ENCODE peak calls at places on chromosomes 7 and 10, in nine cellular contexts. G is amniotic stem cell; N is GM06990; T is NCI-H2029; B is activated naive CD8-positive, alpha-beta T cell treated with anti-CD3 and anti-CD28 coated beads, Interleukin-2, amount 10 ng/mL, durations not matched to agents 7 days and 5 days; D is effector memory CD4-positive, alpha-beta T cell; W is Peyer's patch; U is nephron progenitor cell; R is transverse colon. V is an unnamed sample.

GRCh38 chr7:75892634-75893272 is 13.9 kb downstream of the RHBDD2 start:
- DNase-seq in G (no peak), R (peak), D (no peak), N (no peak), B (no peak), T (peak), U (no peak), W (peak), V (no peak)

GRCh38 chr10:18185621-18186020 is 45.4 kb downstream of the CACNB2 start:
- DNase-seq in N (no peak), R (no peak), B (no peak), G (no peak), T (no peak), D (no peak), U (no peak), W (no peak), V (no peak)

GRCh38 chr10:23918839-23919238 is 290.1 kb upstream of the KIAA1217 start:
- DNase-seq in G (no peak), B (no peak), D (no peak), U (no peak), W (no peak), N (no peak), T (peak), R (no peak), V (peak)

GRCh38 chr10:87918254-87918859 is 54.9 kb downstream of the PTEN start:
- DNase-seq in B (no peak), N (no peak), W (no peak), T (no peak), R (no peak), G (no peak), D (no peak), U (no peak), V (no peak)

GRCh38 chr7:139883814-139884213 is 54.8 kb downstream of the TBXAS1 start:
- DNase-seq in D (no peak), U (no peak), T (no peak), W (no peak), R (no peak), N (no peak), B (no peak), G (no peak), V (no peak)

GRCh38 chr7:16801111-16801542 is 3.7 kb downstream of the AGR2 start:
- DNase-seq in T (peak), G (peak), U (no peak), D (no peak), W (no peak), R (no peak), B (no peak), N (no peak), V (peak)

GRCh38 chr10:125158528-125159485 is 1.6 kb downstream of the CTBP2 start:
- DNase-seq in U (peak), N (no peak), G (no peak), B (peak), T (no peak), R (peak), W (peak), D (no peak), V (peak)

GRCh38 chr7:129332354-129333056 is 101.7 kb upstream of the STRIP2 start:
- DNase-seq in U (no peak), N (no peak), G (peak), B (no peak), R (no peak), W (no peak), D (no peak), T (no peak), V (peak)

GRCh38 chr7:46145412-46145811 is 224.3 kb upstream of the IGFBP3 start:
- DNase-seq in W (no peak), U (no peak), B (no peak), D (no peak), N (no peak), R (no peak), T (no peak), G (peak), V (peak)

GRCh38 chr10:87605656-87606308 is 53.9 kb upstream of the PAPSS2 start:
- DNase-seq in T (no peak), R (no peak), W (no peak), N (no peak), B (no peak), D (no peak), U (no peak), G (no peak), V (peak)

GRCh38 chr10:129531195-129531968 is 64.3 kb downstream of the MGMT start:
- DNase-seq in T (no peak), W (no peak), U (no peak), D (no peak), G (no peak), B (no peak), N (no peak), R (no peak), V (peak)

GRCh38 chr7:20778063-20778721 is 8.5 kb downstream of the SP8 start:
- DNase-seq in T (no peak), R (peak), B (peak), W (no peak), N (peak), G (no peak), D (no peak), U (peak), V (no peak)

GRCh38 chr10:118812393-118812740 is 57.6 kb upstream of the CACUL1 start:
- DNase-seq in N (no peak), R (no peak), D (no peak), W (no peak), T (no peak), B (no peak), G (no peak), U (peak), V (no peak)

GRCh38 chr10:114430688-114431413 is 26.5 kb upstream of the AFAP1L2 start:
- DNase-seq in U (no peak), D (no peak), N (no peak), T (no peak), W (no peak), G (no peak), B (no peak), R (no peak), V (no peak)

GRCh38 chr7:155351120-155351870 is 53.6 kb downstream of the INSIG1 start:
- DNase-seq in N (no peak), R (no peak), U (no peak), G (no peak), B (no peak), D (no peak), W (no peak), T (no peak), V (no peak)

GRCh38 chr10:14879055-14879800 is 562 bp downstream of the SUV39H2 start:
- DNase-seq in G (no peak), T (no peak), N (no peak), B (peak), R (peak), U (no peak), W (no peak), D (peak), V (no peak)

GRCh38 chr10:116752969-116753665 is 10.8 kb upstream of the HSPA12A start:
- DNase-seq in T (no peak), B (no peak), D (no peak), R (no peak), U (no peak), G (no peak), N (no peak), W (no peak), V (no peak)

GRCh38 chr7:157472311-157473050 is 135.7 kb downstream of the DNAJB6 start:
- DNase-seq in G (no peak), D (no peak), B (no peak), R (no peak), W (peak), N (no peak), T (no peak), U (no peak), V (no peak)

GRCh38 chr7:9201928-9202327 is 768.5 kb downstream of the NXPH1 start:
- DNase-seq in G (no peak), U (no peak), N (no peak), B (no peak), T (no peak), D (no peak), R (no peak), W (no peak), V (no peak)

GRCh38 chr7:6705959-6706665 is 635 bp downstream of the ZNF12 start:
- DNase-seq in G (no peak), R (peak), U (peak), W (peak), N (peak), B (peak), T (no peak), D (no peak), V (peak)

GRCh38 chr10:22335204-22335956 is 9.9 kb upstream of the SPAG6 start:
- DNase-seq in G (no peak), W (peak), N (peak), U (peak), R (peak), B (peak), D (peak), T (no peak), V (peak)

GRCh38 chr10:102504179-102504975 is 605 bp downstream of the SUFU start:
- DNase-seq in G (peak), W (peak), B (peak), N (no peak), T (no peak), U (peak), R (peak), D (no peak), V (peak)

GRCh38 chr7:107208046-107208458 is 39.2 kb downstream of the HBP1 start:
- DNase-seq in N (no peak), U (no peak), B (no peak), R (no peak), G (no peak), W (no peak), T (no peak), D (no peak), V (peak)

GRCh38 chr7:33258561-33258960 is 129.2 kb downstream of the BBS9 start:
- DNase-seq in W (no peak), T (no peak), G (no peak), R (no peak), N (no peak), B (no peak), D (no peak), U (no peak), V (peak)

GRCh38 chr7:4052126-4052525 is 630.0 kb upstream of the FOXK1 start:
- DNase-seq in N (no peak), R (no peak), D (no peak), B (no peak), T (no peak), U (no peak), G (no peak), W (no peak), V (peak)